ENCODE peak calls at places on chromosomes 4 and X, in nine cellular contexts. I is mammary epithelial cell; S is Karpas-422; M is transverse colon; N is fibroblast of lung; D is SJSA1; U is esophagus squamous epithelium; V is breast epithelium; B is naive thymus-derived CD4-positive, alpha-beta T cell. O is an unnamed sample. For H3K4me1, the result is how much of the 10 kb centered on the place peaks cover.

GRCh38 chr4:151339472-151339871 is 14.1 kb upstream of the SH3D19 start:
- DNase-seq in D (no peak), B (no peak), U (no peak), S (no peak), M (no peak), I (no peak), V (no peak), N (no peak), O (no peak)

GRCh38 chr4:169707958-169708643 is 49.6 kb downstream of the HPF1 start:
- DNase-seq in D (peak), V (no peak), M (no peak), N (peak), U (no peak), B (no peak), I (no peak), S (no peak), O (no peak)

GRCh38 chr4:129145222-129145730 is 49.3 kb downstream of the C4orf33 start:
- DNase-seq in I (no peak), D (no peak), M (no peak), V (no peak), B (no peak), U (no peak), N (no peak), S (no peak), O (no peak)

GRCh38 chr4:180304321-180304720 is 1938.9 kb upstream of the TENM3 start:
- DNase-seq in M (no peak), V (no peak), D (no peak), S (no peak), N (no peak), B (no peak), U (no peak), I (no peak), O (no peak)

GRCh38 chr4:140330311-140330900 is 43.0 kb upstream of the SCOC start:
- DNase-seq in M (no peak), B (no peak), U (no peak), I (peak), V (no peak), D (peak), S (peak), N (peak), O (no peak)

GRCh38 chr4:167052631-167053085 is 181.6 kb downstream of the SPOCK3 start:
- DNase-seq in I (no peak), D (no peak), S (no peak), B (no peak), U (no peak), N (no peak), M (no peak), V (no peak), O (no peak)

GRCh38 chrX:40132751-40133150 is 35.0 kb upstream of the BCOR start:
- DNase-seq in V (peak), U (no peak), M (peak), B (no peak), I (peak), D (peak), S (no peak), N (peak), O (no peak)

GRCh38 chrX:147911192-147912022 is at the start of gene FMR1:
- DNase-seq in D (peak), M (peak), U (peak), I (peak), V (peak), N (peak), B (peak), S (peak), O (peak)

GRCh38 chr4:101790521-101791188 is at the start of gene BANK1:
- DNase-seq in U (peak), V (no peak), B (peak), N (peak), D (no peak), M (peak), I (peak), S (peak), O (peak)

GRCh38 chr4:76982638-76983579 is 33.4 kb downstream of the SEPTIN11 start:
- DNase-seq in M (no peak), V (no peak), B (no peak), U (no peak), D (peak), S (no peak), I (no peak), N (no peak), O (no peak)

DNA sequence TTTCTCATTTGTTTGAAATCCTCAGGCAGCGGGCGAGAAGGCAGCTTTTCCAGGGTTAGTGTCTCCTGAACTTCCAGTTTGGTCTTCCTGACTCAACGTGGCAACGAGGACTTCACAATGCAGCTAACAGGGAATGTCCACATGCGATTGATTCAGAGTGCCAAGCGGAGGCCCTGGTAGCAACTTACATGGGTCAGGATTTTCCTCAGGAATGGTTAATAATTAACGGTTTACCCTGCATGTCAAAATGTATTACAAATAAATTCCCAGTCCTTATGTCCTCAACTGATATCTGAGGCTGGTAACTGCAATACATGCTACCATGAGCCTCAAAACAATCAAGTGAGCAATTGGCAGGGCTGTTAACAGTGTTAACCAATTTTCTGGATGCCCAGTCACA is 67.2 kb downstream of the MAP3K15 start:
- DNase-seq in B (no peak), S (no peak), V (no peak), U (no peak), N (no peak), D (no peak), I (no peak), M (no peak), O (no peak)
- H3K4me3 ChIP-seq in B (no peak), S (no peak), V (no peak), U (no peak), N (no peak), D (no peak), I (no peak), M (no peak), O (no peak)

GRCh38 chr4:57098945-57099344 is 11.2 kb downstream of the IGFBP7 start:
- DNase-seq in I (peak), M (no peak), S (no peak), B (no peak), V (no peak), N (peak), D (no peak), U (no peak), O (no peak)

GRCh38 chr4:57103051-57103450 is 7.1 kb downstream of the IGFBP7 start:
- DNase-seq in B (no peak), D (peak), I (no peak), M (no peak), N (no peak), V (no peak), U (no peak), S (no peak), O (no peak)

GRCh38 chr4:57099363-57099762 is 10.8 kb downstream of the IGFBP7 start:
- DNase-seq in M (no peak), V (no peak), N (no peak), S (no peak), D (no peak), I (no peak), U (no peak), B (no peak), O (no peak)

GRCh38 chr4:57102050-57102564 is 8.1 kb downstream of the IGFBP7 start:
- DNase-seq in B (no peak), V (no peak), U (no peak), M (peak), I (peak), N (peak), S (no peak), D (peak), O (peak)

GRCh38 chr4:57100979-57101629 is 9.1 kb downstream of the IGFBP7 start:
- DNase-seq in M (no peak), D (no peak), N (no peak), S (no peak), V (no peak), I (no peak), B (no peak), U (no peak), O (peak)
- H3K4me1 ChIP-seq in M (half or more), D (half or more), N (under half), S (under half), V (under half), I (under half), B (under half), U (under half), O (under half)

DNA sequence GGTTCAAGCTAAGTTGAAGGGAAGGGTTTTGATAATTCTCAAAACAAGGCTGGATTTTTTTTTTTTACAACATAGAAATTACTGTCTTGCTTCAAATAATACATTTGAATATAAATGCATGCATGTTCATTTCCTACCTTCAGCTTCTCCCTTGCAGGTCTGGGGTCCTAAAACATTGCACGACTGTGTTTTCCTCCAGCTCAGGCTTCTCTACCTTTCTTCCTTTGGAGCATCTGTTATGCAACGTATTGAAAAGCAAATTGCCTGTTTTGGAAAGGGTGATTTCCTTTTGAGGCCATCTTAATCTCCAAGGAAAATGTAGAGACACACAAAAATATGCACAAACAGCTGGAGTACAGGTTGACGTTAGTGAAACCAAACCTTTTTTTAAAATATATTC is 115.6 kb upstream of the TLL1 start:
- DNase-seq in N (no peak), I (no peak), S (no peak), M (no peak), D (no peak), B (no peak), V (no peak), U (no peak), O (no peak)
- H3K4me3 ChIP-seq in N (no peak), I (no peak), S (no peak), M (no peak), D (no peak), B (no peak), V (no peak), U (no peak), O (no peak)

DNA sequence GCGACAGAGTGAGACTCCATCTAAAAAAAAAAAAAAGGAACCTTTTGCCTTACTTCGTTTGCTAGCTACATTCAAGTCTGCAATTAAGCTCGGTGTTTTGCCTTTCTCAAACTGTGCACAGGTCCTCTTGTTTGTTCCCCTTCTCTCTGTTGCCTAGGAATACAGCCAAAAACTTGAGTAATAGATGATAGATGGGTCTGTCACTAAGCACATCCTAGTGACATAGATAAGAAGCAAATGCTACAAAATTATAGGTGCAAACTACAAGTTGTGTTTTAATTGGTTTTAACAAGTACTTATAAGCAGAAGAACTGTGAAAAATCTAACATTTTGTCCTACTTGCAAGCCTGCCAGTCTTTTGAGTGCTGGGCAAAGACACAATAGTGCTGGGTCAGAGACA is 95.2 kb downstream of the SNCA start:
- DNase-seq in N (peak), M (no peak), U (no peak), V (no peak), B (no peak), S (no peak), I (no peak), D (no peak), O (no peak)
- H3K4me1 ChIP-seq in N (under half), M (under half), U (under half), V (under half), B (under half), S (under half), I (under half), D (under half), O (under half)

DNA sequence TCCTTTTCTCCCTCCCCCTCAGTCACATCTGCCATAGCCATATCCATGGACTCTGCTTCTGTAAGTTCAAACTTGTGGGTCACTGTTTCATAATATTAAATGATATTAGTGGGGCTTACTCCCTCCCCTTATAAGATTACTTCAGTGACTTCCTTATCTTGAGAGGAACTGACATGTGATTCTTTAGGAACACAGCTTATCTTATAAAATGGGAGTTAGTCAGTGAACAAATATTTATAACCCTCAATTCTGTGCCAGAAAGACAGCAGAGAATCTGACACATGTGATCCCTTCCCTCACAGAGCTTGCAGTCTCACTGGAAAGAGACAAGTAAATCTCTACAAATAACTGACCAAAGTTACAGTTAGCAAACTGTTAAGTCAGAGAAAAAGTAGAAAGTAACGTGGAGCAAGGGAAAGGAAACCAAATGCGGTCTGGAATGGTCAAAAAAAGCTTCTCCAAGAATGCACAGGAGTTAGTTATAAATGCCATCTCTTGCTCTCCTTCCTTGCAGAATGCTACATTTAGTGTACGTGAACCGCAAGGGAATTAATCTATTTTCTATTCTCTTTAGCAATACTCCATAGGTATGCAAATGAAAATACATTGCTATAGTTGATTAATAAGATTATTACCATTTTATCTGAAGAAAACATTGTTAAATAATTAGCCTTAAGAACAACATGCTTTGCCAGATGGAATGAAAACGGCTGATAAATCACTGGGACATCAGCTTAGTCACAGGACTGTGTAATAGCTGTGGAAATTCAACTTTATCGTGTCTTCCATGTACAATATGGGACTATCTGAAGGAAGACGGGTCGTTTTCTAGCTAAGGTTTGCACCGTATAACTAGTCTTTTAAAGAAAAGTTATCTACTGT is 29.0 kb downstream of the SGMS2 start:
- DNase-seq in V (no peak), U (no peak), I (no peak), N (peak), S (no peak), B (no peak), M (no peak), D (no peak), O (no peak)
- H3K4me3 ChIP-seq in V (peak), U (no peak), I (no peak), N (no peak), S (no peak), B (no peak), M (no peak), D (no peak), O (no peak)

GRCh38 chrX:153925739-153926593 is at the start of gene ARHGAP4:
- DNase-seq in V (no peak), M (no peak), S (peak), U (no peak), I (no peak), N (no peak), B (peak), D (no peak), O (no peak)
- H3K4me1 ChIP-seq in V (under half), M (under half), S (under half), U (under half), I (under half), N (under half), B (under half), D (under half), O (under half)

O was measured in BE2C.